ENCODE peak calls at places on chromosomes 7 and 10, in ten cellular contexts. X, U, B, E, G, W, Q, Z, H and A are unnamed samples.

GRCh38 chr10:125146791-125147604 is 13.4 kb downstream of the CTBP2 start:
- DNase-seq in B (no peak), X (no peak), Z (no peak), G (no peak), W (no peak), Q (no peak), U (no peak), E (no peak), H (no peak), A (peak; percentile 63)

GRCh38 chr7:115475774-115476407 is 554.0 kb downstream of the MDFIC start:
- DNase-seq in Q (peak; percentile 35), W (no peak), X (no peak), E (peak; percentile 31), H (no peak), G (no peak), B (peak; percentile 18), Z (no peak), U (no peak), A (peak; percentile 22)

GRCh38 chr7:112665709-112666108 is 124.5 kb downstream of the TMEM168 start:
- DNase-seq in G (no peak), H (peak; percentile 13), X (no peak), Q (peak; percentile 7), W (no peak), E (no peak), Z (no peak), U (no peak), B (no peak), A (peak; percentile 25)

GRCh38 chr7:90624128-90624980 is 28.2 kb downstream of the CDK14 start:
- DNase-seq in G (no peak), X (no peak), H (peak; percentile 53), U (no peak), B (peak; percentile 8), Z (no peak), E (no peak), Q (peak; percentile 66), W (no peak), A (peak; percentile 31)

GRCh38 chr10:68086011-68086410 is 10.9 kb upstream of the HERC4 start:
- DNase-seq in H (no peak), E (no peak), B (no peak), X (no peak), U (no peak), Z (no peak), G (no peak), Q (no peak), W (no peak), A (no peak)

GRCh38 chr7:41630741-41631140 is 72.1 kb downstream of the INHBA start:
- DNase-seq in H (no peak), X (no peak), G (no peak), Z (no peak), W (no peak), B (no peak), U (no peak), E (no peak), Q (no peak), A (no peak)

GRCh38 chr7:95861041-95861440 is 88.7 kb downstream of the DYNC1I1 start:
- DNase-seq in B (peak; percentile 34), U (no peak), E (no peak), X (no peak), H (no peak), G (no peak), W (no peak), Q (no peak), Z (no peak), A (peak; percentile 30)

GRCh38 chr10:129756912-129757861 is 206.9 kb downstream of the EBF3 start:
- DNase-seq in Z (no peak), Q (peak; percentile 28), B (no peak), U (no peak), E (peak; percentile 63), X (no peak), W (no peak), H (peak; percentile 40), G (peak; percentile 62), A (no peak)

GRCh38 chr7:45237788-45238461 is 80.3 kb downstream of the RAMP3 start:
- DNase-seq in Z (no peak), Q (no peak), E (peak; percentile 73), U (no peak), W (no peak), X (no peak), G (no peak), H (no peak), B (no peak), A (no peak)

GRCh38 chr10:128518000-128518399 is 391.8 kb upstream of the MKI67 start:
- DNase-seq in B (no peak), E (no peak), H (no peak), Q (no peak), W (no peak), X (no peak), U (no peak), Z (no peak), G (no peak), A (no peak)

GRCh38 chr7:79403879-79404278 is 49.6 kb downstream of the MAGI2 start:
- DNase-seq in W (no peak), Z (no peak), U (no peak), G (no peak), Q (no peak), E (peak; percentile 70), X (no peak), H (no peak), B (no peak), A (no peak)

GRCh38 chr10:60291354-60291930 is 98.2 kb downstream of the ANK3 start:
- DNase-seq in W (no peak), E (no peak), Q (peak; percentile 77), X (no peak), B (no peak), G (no peak), U (no peak), Z (no peak), H (peak; percentile 79), A (peak; percentile 47)